ENCODE peak calls at places on chromosomes 12 and 14, in seven cellular contexts. F is AG10803, D is Ammon's horn, P is nephron progenitor cell, K is OCI-M1, G is globus pallidus, X is NCI-H82. B is an unnamed sample.

GRCh38 chr14:58922211-58922940 is 266.1 kb upstream of the DAAM1 start:
- DNase-seq in F (peak), D (no peak), P (no peak), K (no peak), G (no peak), X (no peak), B (no peak)

GRCh38 chr14:80200093-80200492 is 11.2 kb downstream of the DIO2 start:
- DNase-seq in F (no peak), D (no peak), P (no peak), K (no peak), G (no peak), X (no peak), B (no peak)

GRCh38 chr14:75399819-75400678 is 27.8 kb upstream of the JDP2 start:
- DNase-seq in F (peak), D (peak), P (no peak), K (no peak), G (peak), X (peak), B (peak)

GRCh38 chr14:68828728-68829127 is 35.9 kb upstream of the ZFP36L1 start:
- DNase-seq in F (no peak), D (no peak), P (no peak), K (no peak), G (no peak), X (no peak), B (no peak)

GRCh38 chr14:27608377-27608776 is 1010.5 kb upstream of the NOVA1 start:
- DNase-seq in F (no peak), D (no peak), P (no peak), K (peak), G (no peak), X (no peak), B (no peak)

GRCh38 chr14:22268875-22269274 is 320.1 kb downstream of the DAD1 start:
- DNase-seq in F (no peak), D (no peak), P (no peak), K (peak), G (no peak), X (no peak), B (no peak)

GRCh38 chr14:72594099-72594901 is 299.6 kb downstream of the DPF3 start:
- DNase-seq in F (no peak), D (no peak), P (no peak), K (peak), G (no peak), X (no peak), B (no peak)

GRCh38 chr12:104538056-104538455 is 81.3 kb downstream of the CHST11 start:
- DNase-seq in F (peak), D (no peak), P (no peak), K (no peak), G (no peak), X (no peak), B (no peak)

GRCh38 chr12:10242539-10242938 is 29.9 kb downstream of the GABARAPL1 start:
- DNase-seq in F (no peak), D (no peak), P (no peak), K (peak), G (no peak), X (no peak), B (no peak)

GRCh38 chr14:38882533-38882932 is 220.5 kb downstream of the SEC23A start:
- DNase-seq in F (no peak), D (no peak), P (no peak), K (no peak), G (no peak), X (peak), B (no peak)

GRCh38 chr12:614727-615060 is 48.6 kb downstream of the NINJ2 start:
- DNase-seq in F (no peak), D (no peak), P (no peak), K (no peak), G (no peak), X (no peak), B (no peak)

GRCh38 chr12:11651785-11652184 is 2.3 kb downstream of the ETV6 start:
- DNase-seq in F (peak), D (peak), P (no peak), K (peak), G (peak), X (no peak), B (no peak)

GRCh38 chr12:88218293-88218692 is 76.2 kb downstream of the TMTC3 start:
- DNase-seq in F (no peak), D (no peak), P (no peak), K (no peak), G (no peak), X (no peak), B (no peak)

GRCh38 chr14:101716956-101717662 is 44.4 kb upstream of the PPP2R5C start:
- DNase-seq in F (no peak), D (no peak), P (no peak), K (no peak), G (no peak), X (no peak), B (no peak)

GRCh38 chr12:39852346-39852745 is 232.7 kb upstream of the ABCD2 start:
- DNase-seq in F (no peak), D (no peak), P (no peak), K (no peak), G (no peak), X (no peak), B (no peak)

GRCh38 chr14:89428556-89429196 is 11.6 kb upstream of the FOXN3 start:
- DNase-seq in F (peak), D (peak), P (no peak), K (no peak), G (no peak), X (no peak), B (peak)

GRCh38 chr14:96816281-96816680 is 19.1 kb downstream of the VRK1 start:
- DNase-seq in F (no peak), D (no peak), P (no peak), K (no peak), G (no peak), X (no peak), B (no peak)

GRCh38 chr12:62350554-62350953 is 90.3 kb downstream of the USP15 start:
- DNase-seq in F (no peak), D (no peak), P (no peak), K (no peak), G (no peak), X (no peak), B (no peak)

GRCh38 chr12:127957001-127957660 is 309.8 kb upstream of the TMEM132C start:
- DNase-seq in F (peak), D (no peak), P (no peak), K (no peak), G (no peak), X (no peak), B (no peak)